ENCODE peak calls at places on chromosomes 13 and 19, in eight cellular contexts. B, E, R, U, M, O, N and K are unnamed samples.
A peak's percentile ranks its signal among the peaks of the same experiment; 100 is the strongest.

GRCh38 chr19:41205995-41206394 is 13.0 kb downstream of the CYP2S1 start:
- DNase-seq in B (no peak), E (no peak), R (no peak), U (no peak), M (no peak), O (no peak), N (no peak), K (no peak)

GRCh38 chr19:5083547-5083965 is 114.6 kb downstream of the KDM4B start:
- DNase-seq in B (no peak), E (no peak), R (peak; percentile 51), U (no peak), M (no peak), O (no peak), N (no peak), K (peak; percentile 6)

GRCh38 chr13:102598061-102598460 is 1.3 kb downstream of the TPP2 start:
- DNase-seq in B (no peak), E (no peak), R (peak; percentile 8), U (peak; percentile 2), M (no peak), O (no peak), N (no peak), K (no peak)

GRCh38 chr19:48401277-48401676 is 7.8 kb downstream of the GRIN2D start:
- DNase-seq in B (no peak), E (no peak), R (no peak), U (no peak), M (no peak), O (no peak), N (no peak), K (no peak)

GRCh38 chr19:17777840-17778620 is 16.9 kb upstream of the B3GNT3 start:
- DNase-seq in B (no peak), E (peak; percentile 17), R (peak; percentile 81), U (no peak), M (peak; percentile 49), O (no peak), N (no peak), K (no peak)

GRCh38 chr13:107867701-107868661 is 347.4 kb downstream of the LIG4 start:
- DNase-seq in B (no peak), E (peak; percentile 25), R (peak; percentile 66), U (peak; percentile 58), M (no peak), O (no peak), N (peak; percentile 49), K (no peak)

GRCh38 chr13:65597839-65598818 is 1632.0 kb downstream of the PCDH9 start:
- DNase-seq in B (no peak), E (no peak), R (peak; percentile 91), U (peak; percentile 77), M (no peak), O (no peak), N (no peak), K (peak; percentile 13)

GRCh38 chr13:86882107-86882506 is 789.1 kb upstream of the SLITRK5 start:
- DNase-seq in B (no peak), E (no peak), R (no peak), U (no peak), M (no peak), O (no peak), N (no peak), K (no peak)

GRCh38 chr13:51501096-51501495 is 48.3 kb upstream of the INTS6 start:
- DNase-seq in B (no peak), E (no peak), R (peak; percentile 30), U (peak; percentile 33), M (no peak), O (no peak), N (no peak), K (no peak)

GRCh38 chr19:41223431-41224234 is 4.6 kb downstream of the AXL start:
- DNase-seq in B (no peak), E (no peak), R (peak; percentile 79), U (peak; percentile 66), M (no peak), O (no peak), N (no peak), K (peak; percentile 53)

GRCh38 chr19:46374526-46375475 is 27.9 kb downstream of the PPP5C start:
- DNase-seq in B (no peak), E (no peak), R (no peak), U (no peak), M (no peak), O (no peak), N (no peak), K (no peak)

GRCh38 chr13:99386911-99387788 is 80.0 kb upstream of the GPR183 start:
- DNase-seq in B (peak; percentile 22), E (no peak), R (peak; percentile 27), U (no peak), M (peak; percentile 81), O (no peak), N (peak; percentile 24), K (no peak)

GRCh38 chr13:90107658-90108057 is 1239.8 kb upstream of the MIR17HG start:
- DNase-seq in B (no peak), E (no peak), R (no peak), U (no peak), M (no peak), O (no peak), N (no peak), K (no peak)

GRCh38 chr19:46674416-46675178 is 13.6 kb upstream of the DACT3 start:
- DNase-seq in B (no peak), E (peak; percentile 83), R (peak; percentile 31), U (no peak), M (no peak), O (no peak), N (no peak), K (no peak)

GRCh38 chr19:5718032-5718578 is 1.8 kb downstream of the LONP1 start:
- DNase-seq in B (no peak), E (no peak), R (peak; percentile 72), U (peak; percentile 52), M (no peak), O (no peak), N (no peak), K (no peak)

GRCh38 chr13:102452831-102453230 is 51.0 kb upstream of the FGF14 start:
- DNase-seq in B (no peak), E (no peak), R (peak; percentile 14), U (peak; percentile 31), M (no peak), O (no peak), N (no peak), K (no peak)

GRCh38 chr13:98284677-98285076 is 107.6 kb upstream of the RNF113B start:
- DNase-seq in B (no peak), E (no peak), R (no peak), U (no peak), M (no peak), O (no peak), N (no peak), K (no peak)

GRCh38 chr13:49630580-49630979 is 2.3 kb downstream of the ARL11 start:
- DNase-seq in B (no peak), E (no peak), R (no peak), U (no peak), M (no peak), O (no peak), N (no peak), K (no peak)

GRCh38 chr19:4380254-4380727 is 20.1 kb downstream of the SH3GL1 start:
- DNase-seq in B (no peak), E (no peak), R (no peak), U (no peak), M (peak; percentile 40), O (no peak), N (no peak), K (no peak)

GRCh38 chr13:97904059-97904458 is 49.4 kb upstream of the IPO5 start:
- DNase-seq in B (no peak), E (no peak), R (no peak), U (no peak), M (no peak), O (no peak), N (no peak), K (no peak)

GRCh38 chr19:43470288-43470687 is 4.9 kb upstream of the LYPD3 start:
- DNase-seq in B (no peak), E (no peak), R (peak; percentile 80), U (peak; percentile 36), M (no peak), O (no peak), N (no peak), K (no peak)

GRCh38 chr13:94311893-94312292 is 167.6 kb downstream of the DCT start:
- DNase-seq in B (no peak), E (no peak), R (no peak), U (no peak), M (no peak), O (no peak), N (no peak), K (no peak)

GRCh38 chr13:44692173-44692713 is 116.1 kb upstream of the TSC22D1 start:
- DNase-seq in B (no peak), E (no peak), R (peak; percentile 20), U (peak; percentile 15), M (no peak), O (no peak), N (no peak), K (no peak)

GRCh38 chr19:8334458-8335342 is 8.4 kb downstream of the KANK3 start:
- DNase-seq in B (peak; percentile 26), E (no peak), R (peak; percentile 82), U (peak; percentile 77), M (no peak), O (no peak), N (peak; percentile 53), K (no peak)

GRCh38 chr19:4366666-4367335 is 23.4 kb downstream of the MPND start:
- DNase-seq in B (no peak), E (no peak), R (no peak), U (no peak), M (no peak), O (no peak), N (no peak), K (no peak)

GRCh38 chr19:23283925-23284324 is 33.7 kb upstream of the ZNF724 start:
- DNase-seq in B (peak; percentile 6), E (peak; percentile 13), R (peak; percentile 63), U (peak; percentile 9), M (peak; percentile 27), O (no peak), N (peak; percentile 19), K (peak; percentile 3)

GRCh38 chr19:19493841-19494546 is 21.4 kb downstream of the TSSK6 start:
- DNase-seq in B (no peak), E (no peak), R (no peak), U (no peak), M (no peak), O (no peak), N (no peak), K (no peak)

GRCh38 chr13:32840113-32840512 is 176.1 kb upstream of the KL start:
- DNase-seq in B (no peak), E (no peak), R (no peak), U (no peak), M (no peak), O (no peak), N (no peak), K (no peak)